ENCODE peak calls at places on chromosomes 3 and 15, in five cellular contexts. F, R, Q, X and B are unnamed samples.

GRCh38 chr3:114451561-114452018 is 157.8 kb downstream of the TIGIT start:
- DNase-seq in F (no peak), R (no peak), Q (no peak), X (no peak), B (no peak)

GRCh38 chr15:69304176-69304533 is 5.4 kb downstream of the PAQR5 start:
- DNase-seq in F (no peak), R (no peak), Q (no peak), X (no peak), B (no peak)

GRCh38 chr3:107662109-107662477 is 139.3 kb downstream of the BBX start:
- DNase-seq in F (no peak), R (no peak), Q (no peak), X (no peak), B (no peak)

GRCh38 chr3:147773236-147773635 is 364.1 kb downstream of the ZIC1 start:
- DNase-seq in F (no peak), R (no peak), Q (no peak), X (no peak), B (no peak)

GRCh38 chr15:81942157-81942556 is 103.7 kb downstream of the MEX3B start:
- DNase-seq in F (no peak), R (no peak), Q (no peak), X (no peak), B (no peak)

GRCh38 chr3:23611737-23612295 is 193.9 kb upstream of the UBE2E1 start:
- DNase-seq in F (no peak), R (peak; percentile 57), Q (no peak), X (no peak), B (no peak)

GRCh38 chr3:115428825-115429224 is 194.5 kb upstream of the GAP43 start:
- DNase-seq in F (no peak), R (no peak), Q (no peak), X (no peak), B (no peak)

GRCh38 chr3:33277193-33277882 is at the start of gene FBXL2:
- DNase-seq in F (peak; percentile 93), R (peak; percentile 45), Q (no peak), X (peak; percentile 76), B (peak; percentile 93)

GRCh38 chr3:100562224-100562857 is 47.1 kb upstream of the ADGRG7 start:
- DNase-seq in F (no peak), R (no peak), Q (no peak), X (no peak), B (no peak)

GRCh38 chr3:29275309-29275708 is 5.6 kb upstream of the RBMS3 start:
- DNase-seq in F (no peak), R (peak; percentile 19), Q (no peak), X (no peak), B (no peak)

GRCh38 chr15:92687183-92687582 is 31.6 kb upstream of the FAM174B start:
- DNase-seq in F (no peak), R (no peak), Q (no peak), X (no peak), B (no peak)

GRCh38 chr3:135918600-135918999 is 46.9 kb upstream of the PPP2R3A start:
- DNase-seq in F (no peak), R (no peak), Q (no peak), X (no peak), B (no peak)

GRCh38 chr3:47365213-47366153 is 15.3 kb upstream of the PTPN23 start:
- DNase-seq in F (no peak), R (no peak), Q (no peak), X (no peak), B (no peak)

GRCh38 chr3:133589503-133589902 is 16.0 kb downstream of the CDV3 start:
- DNase-seq in F (no peak), R (no peak), Q (no peak), X (no peak), B (no peak)

GRCh38 chr3:132352556-132353143 is 35.4 kb downstream of the ACP3 start:
- DNase-seq in F (peak; percentile 75), R (peak; percentile 21), Q (peak; percentile 42), X (no peak), B (no peak)

GRCh38 chr15:88932271-88932874 is 19.2 kb upstream of the MFGE8 start:
- DNase-seq in F (no peak), R (peak; percentile 28), Q (no peak), X (no peak), B (no peak)

GRCh38 chr3:61894988-61895935 is 333.9 kb downstream of the PTPRG start:
- DNase-seq in F (no peak), R (peak; percentile 37), Q (no peak), X (no peak), B (no peak)

GRCh38 chr3:142213298-142213697 is 12.1 kb downstream of the GK5 start:
- DNase-seq in F (no peak), R (no peak), Q (no peak), X (no peak), B (no peak)

GRCh38 chr3:945738-946137 is 147.1 kb upstream of the CNTN6 start:
- DNase-seq in F (no peak), R (no peak), Q (no peak), X (no peak), B (no peak)

GRCh38 chr3:111999924-112000835 is 1.5 kb downstream of the TAGLN3 start:
- DNase-seq in F (no peak), R (no peak), Q (no peak), X (no peak), B (no peak)

GRCh38 chr15:29094711-29095110 is 174.9 kb downstream of the NSMCE3 start:
- DNase-seq in F (no peak), R (no peak), Q (no peak), X (no peak), B (no peak)

GRCh38 chr3:136882575-136882974 is 20.6 kb downstream of the NCK1 start:
- DNase-seq in F (no peak), R (no peak), Q (no peak), X (no peak), B (no peak)

DNA sequence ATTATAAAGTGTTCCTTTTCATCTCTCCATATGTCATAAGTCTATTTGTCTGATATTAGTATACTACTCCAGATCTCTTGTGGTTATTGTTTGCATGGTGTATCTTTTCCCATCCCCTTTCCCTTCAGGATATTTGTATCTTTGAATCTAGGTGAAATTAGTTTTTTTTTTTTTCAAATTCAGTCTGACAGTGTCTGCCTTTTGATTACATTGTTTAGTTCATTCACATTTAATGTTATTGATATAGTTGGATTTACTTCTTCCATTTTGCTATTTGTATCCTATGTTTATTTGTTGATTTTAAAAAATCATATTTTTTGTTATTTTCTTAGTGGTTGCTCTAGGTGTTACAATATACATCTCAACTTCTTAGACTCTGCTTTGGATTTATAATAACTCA is 283.0 kb downstream of the CHST2 start:
- DNase-seq in F (no peak), R (no peak), Q (no peak), X (no peak), B (no peak)
- TF ChIP-seq CTCF in F (no peak), R (no peak), Q (no peak), X (no peak), B (no peak)

GRCh38 chr3:182902236-182902635 is 78.1 kb downstream of the DCUN1D1 start:
- DNase-seq in F (no peak), R (no peak), Q (no peak), X (no peak), B (no peak)

GRCh38 chr3:182906036-182906435 is 74.3 kb downstream of the DCUN1D1 start:
- DNase-seq in F (no peak), R (no peak), Q (no peak), X (no peak), B (no peak)

GRCh38 chr3:182908471-182908870 is 71.9 kb downstream of the DCUN1D1 start:
- DNase-seq in F (no peak), R (no peak), Q (no peak), X (no peak), B (no peak)

GRCh38 chr3:182905623-182906022 is 74.7 kb downstream of the DCUN1D1 start:
- DNase-seq in F (no peak), R (no peak), Q (no peak), X (no peak), B (no peak)

DNA sequence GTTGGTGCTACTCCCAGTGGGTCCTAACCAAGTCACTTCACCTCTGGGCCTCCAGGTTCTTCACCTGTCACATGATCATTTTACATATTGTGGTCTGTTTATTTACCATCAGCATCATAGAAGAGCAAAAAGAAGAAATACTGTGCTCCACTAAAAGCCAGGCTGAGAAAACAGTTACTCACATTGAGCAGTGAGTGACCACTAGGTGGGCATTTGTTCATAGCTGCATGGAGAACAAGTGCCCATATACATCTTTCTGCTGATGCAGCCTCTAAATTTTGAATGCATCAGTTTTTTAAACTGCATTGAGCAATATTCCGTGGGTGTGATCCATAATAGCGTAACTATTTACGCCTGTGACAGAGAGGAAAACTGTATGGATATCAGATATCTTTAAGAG is 76.2 kb downstream of the DCUN1D1 start:
- DNase-seq in F (no peak), R (no peak), Q (no peak), X (no peak), B (no peak)
- TF ChIP-seq CTCF in F (peak; percentile 15), R (no peak), Q (no peak), X (no peak), B (peak; percentile 56)

DNA sequence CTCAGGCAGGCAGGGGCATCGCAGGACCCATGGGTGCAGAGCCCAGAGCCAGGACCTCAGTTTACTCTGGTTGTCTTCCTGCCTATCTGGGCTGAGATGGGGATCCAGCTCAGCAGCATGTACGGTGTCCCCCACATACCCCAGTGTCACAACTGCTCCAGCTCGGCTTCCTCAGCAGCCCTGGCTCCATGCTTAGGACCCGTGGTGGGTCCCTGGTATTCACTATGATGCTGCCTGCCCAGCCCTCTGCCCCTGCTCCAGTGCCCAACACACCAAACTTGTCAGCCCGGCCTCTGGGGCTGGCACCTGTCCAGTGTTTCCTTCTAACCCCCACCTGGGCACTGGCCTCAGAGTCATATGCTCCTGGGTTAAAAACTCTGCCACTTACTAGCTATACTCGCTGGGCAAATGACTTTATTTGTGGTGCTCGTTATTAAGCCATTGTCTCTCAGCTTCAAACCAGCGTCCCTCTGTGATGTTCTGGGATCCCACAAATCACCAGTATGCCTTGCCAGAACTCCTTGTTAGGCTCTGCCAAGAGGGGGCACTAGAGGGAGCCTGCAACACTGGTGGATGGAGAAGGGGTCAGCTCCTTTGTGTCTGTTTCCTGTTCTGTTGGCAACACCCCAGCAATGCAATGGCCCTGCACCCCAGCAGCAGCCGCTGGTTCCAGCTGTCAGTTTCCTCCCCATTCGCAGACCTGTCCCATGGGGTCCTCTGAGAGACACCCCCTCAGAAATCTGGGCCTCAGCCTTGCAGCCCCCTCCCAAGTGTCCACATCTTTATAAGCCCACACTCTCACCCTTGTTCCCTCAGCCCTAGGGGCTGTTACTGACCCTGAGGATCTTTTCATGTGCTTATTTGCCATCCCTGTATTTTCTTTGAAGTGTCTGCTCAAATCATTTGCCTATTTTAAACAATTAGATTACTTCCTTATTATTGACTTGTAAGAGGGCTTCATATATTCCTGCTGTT is 24.1 kb upstream of the MRPS22 start:
- DNase-seq in F (peak; percentile 35), R (no peak), Q (no peak), X (no peak), B (no peak)
- TF ChIP-seq CTCF in F (peak; percentile 36), R (no peak), Q (peak; percentile 29), X (no peak), B (peak; percentile 60)

GRCh38 chr3:176663819-176664218 is 533.5 kb downstream of the TBL1XR1 start:
- DNase-seq in F (no peak), R (no peak), Q (no peak), X (no peak), B (no peak)
- TF ChIP-seq CTCF in F (peak; percentile 18), R (peak; percentile 29), Q (no peak), X (no peak), B (peak; percentile 73)

DNA sequence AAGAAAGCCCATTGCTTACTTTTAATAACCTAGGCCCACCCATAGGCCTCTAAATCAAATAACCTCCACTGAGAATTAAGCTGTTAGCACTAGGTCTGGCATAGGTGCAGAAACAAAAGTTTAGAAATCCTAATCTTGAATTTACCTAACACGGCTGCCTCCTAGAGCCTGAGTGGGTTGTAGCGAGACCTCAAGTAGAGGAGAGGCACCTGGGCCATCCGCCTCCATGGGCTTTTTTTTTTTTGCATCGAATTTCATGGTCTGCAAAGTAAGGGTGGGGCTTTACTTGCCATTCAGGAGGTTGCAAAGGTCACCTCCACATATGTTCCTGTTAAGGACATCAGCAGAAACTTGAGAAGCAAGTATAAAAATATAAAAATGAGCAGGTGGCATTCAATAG is 6.6 kb upstream of the TPM1 start:
- DNase-seq in F (no peak), R (no peak), Q (no peak), X (no peak), B (no peak)
- TF ChIP-seq CTCF in F (no peak), R (peak; percentile 30), Q (no peak), X (no peak), B (no peak)